ENCODE peak calls at places on chromosomes 12 and 14, in four cellular contexts. K is left ventricle myocardium superior, U is GM20000, B is hepatic stellate cell. D is an unnamed sample.
A peak's percentile ranks its signal among the peaks of the same experiment; 100 is the strongest.

GRCh38 chr14:53331247-53331646 is 178.1 kb upstream of the DDHD1 start:
- DNase-seq in K (no peak), U (no peak), B (peak; percentile 6), D (no peak)

GRCh38 chr14:92632546-92633273 is 115.7 kb downstream of the LGMN start:
- DNase-seq in B (no peak), U (no peak), K (no peak), D (no peak)

GRCh38 chr12:12608557-12608957 is 3.1 kb upstream of the CREBL2 start:
- DNase-seq in U (peak; percentile 59), K (no peak), B (peak; percentile 16), D (no peak)

GRCh38 chr12:52182456-52182855 is 9.4 kb downstream of the KRT80 start:
- DNase-seq in K (no peak), B (no peak), U (no peak), D (no peak)

GRCh38 chr12:119602695-119603094 is 9.1 kb downstream of the TMEM233 start:
- DNase-seq in U (no peak), B (no peak), K (no peak), D (no peak)

GRCh38 chr14:20477211-20477876 is 8.1 kb downstream of the PNP start:
- DNase-seq in B (peak; percentile 57), K (peak; percentile 60), U (no peak), D (peak; percentile 99)

GRCh38 chr12:47900480-47901129 is 4.2 kb downstream of the VDR start:
- DNase-seq in U (no peak), B (no peak), K (no peak), D (peak; percentile 81)

GRCh38 chr12:116880213-116880816 is 926 bp downstream of the HRK start:
- DNase-seq in B (no peak), K (no peak), U (no peak), D (peak; percentile 17)

GRCh38 chr12:53062977-53063707 is 13.3 kb downstream of the TNS2 start:
- DNase-seq in K (peak; percentile 33), U (no peak), B (no peak), D (peak; percentile 43)

GRCh38 chr14:104843006-104843405 is 22.1 kb upstream of the CEP170B start:
- DNase-seq in U (no peak), B (no peak), K (no peak), D (no peak)

D was measured in trophoblast cell.